ENCODE peak calls at places on chromosomes 16 and 17, in seven cellular contexts. X is BJ; U is heart left ventricle; S is Calu3; P is GM12892; R is CD4-positive, CD25-positive, alpha-beta regulatory T cell; E is cardiac muscle cell. Q is an unnamed sample.

GRCh38 chr17:1577186-1577585 is 14.6 kb upstream of the PITPNA start:
- DNase-seq in X (peak), U (peak), S (peak), P (no peak), R (no peak), E (no peak), Q (peak)

GRCh38 chr16:27772093-27772820 is 222.3 kb downstream of the KATNIP start:
- DNase-seq in X (no peak), U (no peak), S (no peak), P (no peak), R (no peak), E (no peak), Q (no peak)

GRCh38 chr16:19424478-19424877 is 6.8 kb downstream of the TMC5 start:
- DNase-seq in X (no peak), U (no peak), S (no peak), P (no peak), R (no peak), E (no peak), Q (no peak)

GRCh38 chr16:88651276-88651988 is 579 bp upstream of the CYBA start:
- DNase-seq in X (no peak), U (peak), S (peak), P (peak), R (peak), E (no peak), Q (peak)

GRCh38 chr16:79429276-79430128 is 171.0 kb downstream of the MAF start:
- DNase-seq in X (no peak), U (no peak), S (no peak), P (no peak), R (no peak), E (peak), Q (no peak)

GRCh38 chr17:44083250-44083849 is 12.8 kb downstream of the G6PC3 start:
- DNase-seq in X (no peak), U (no peak), S (peak), P (no peak), R (no peak), E (no peak), Q (peak)

GRCh38 chr16:31458835-31459721 is at the start of gene ARMC5:
- DNase-seq in X (peak), U (peak), S (peak), P (peak), R (peak), E (peak), Q (peak)

GRCh38 chr17:19647697-19648474 is 665 bp upstream of the ALDH3A2 start:
- DNase-seq in X (no peak), U (peak), S (peak), P (peak), R (no peak), E (peak), Q (peak)

GRCh38 chr16:3950343-3951193 is 70.1 kb upstream of the CREBBP start:
- DNase-seq in X (peak), U (peak), S (peak), P (no peak), R (no peak), E (no peak), Q (peak)

GRCh38 chr17:1111599-1112443 is 68.0 kb downstream of the ABR start:
- DNase-seq in X (no peak), U (peak), S (peak), P (no peak), R (no peak), E (no peak), Q (no peak)

GRCh38 chr16:70495425-70496182 is 27.8 kb downstream of the COG4 start:
- DNase-seq in X (no peak), U (no peak), S (no peak), P (no peak), R (no peak), E (no peak), Q (no peak)

GRCh38 chr16:85457366-85457765 is 155.8 kb upstream of the GSE1 start:
- DNase-seq in X (no peak), U (no peak), S (no peak), P (no peak), R (no peak), E (no peak), Q (no peak)

GRCh38 chr16:29651950-29652349 is 11.1 kb upstream of the SPN start:
- DNase-seq in X (no peak), U (no peak), S (no peak), P (no peak), R (no peak), E (no peak), Q (no peak)

GRCh38 chr16:83953796-83954576 is 946 bp downstream of the OSGIN1 start:
- DNase-seq in X (no peak), U (no peak), S (peak), P (no peak), R (no peak), E (peak), Q (peak)

GRCh38 chr17:4365628-4366311 is 705 bp downstream of the UBE2G1 start:
- DNase-seq in X (no peak), U (peak), S (no peak), P (no peak), R (peak), E (peak), Q (no peak)

GRCh38 chr16:28035866-28036393 is 27.6 kb downstream of the GSG1L start:
- DNase-seq in X (no peak), U (no peak), S (no peak), P (no peak), R (no peak), E (no peak), Q (no peak)

GRCh38 chr17:81966343-81967243 is 5.6 kb upstream of the NOTUM start:
- DNase-seq in X (no peak), U (peak), S (no peak), P (no peak), R (no peak), E (peak), Q (no peak)

GRCh38 chr17:7969434-7969833 is 33.0 kb upstream of the GUCY2D start:
- DNase-seq in X (no peak), U (no peak), S (no peak), P (no peak), R (no peak), E (no peak), Q (no peak)

GRCh38 chr17:43720311-43721060 is 38.1 kb downstream of the SOST start:
- DNase-seq in X (no peak), U (peak), S (peak), P (peak), R (peak), E (peak), Q (peak)

GRCh38 chr16:76583995-76584394 is 306.8 kb downstream of the CNTNAP4 start:
- DNase-seq in X (no peak), U (no peak), S (no peak), P (no peak), R (no peak), E (no peak), Q (no peak)

GRCh38 chr16:71460246-71460645 is 1.8 kb downstream of the ZNF23 start:
- DNase-seq in X (peak), U (no peak), S (no peak), P (no peak), R (no peak), E (no peak), Q (no peak)

GRCh38 chr16:66619534-66620418 is 15.3 kb downstream of the CMTM3 start:
- DNase-seq in X (peak), U (no peak), S (no peak), P (no peak), R (no peak), E (peak), Q (no peak)

GRCh38 chr17:752620-753219 is 656 bp upstream of the GEMIN4 start:
- DNase-seq in X (no peak), U (peak), S (no peak), P (peak), R (no peak), E (no peak), Q (peak)

GRCh38 chr16:75251280-75252048 is at the start of gene BCAR1:
- DNase-seq in X (peak), U (peak), S (peak), P (peak), R (no peak), E (peak), Q (peak)

GRCh38 chr16:78196527-78196926 is 97.1 kb downstream of the WWOX start:
- DNase-seq in X (no peak), U (no peak), S (no peak), P (no peak), R (no peak), E (no peak), Q (no peak)

GRCh38 chr16:8241408-8241807 is 348.9 kb downstream of the TMEM114 start:
- DNase-seq in X (no peak), U (no peak), S (no peak), P (no peak), R (no peak), E (no peak), Q (no peak)

GRCh38 chr16:82761236-82761635 is 134.5 kb downstream of the CDH13 start:
- DNase-seq in X (no peak), U (peak), S (no peak), P (no peak), R (no peak), E (peak), Q (peak)

GRCh38 chr16:56743840-56744239 is 13.9 kb downstream of the NUP93 start:
- DNase-seq in X (no peak), U (peak), S (no peak), P (no peak), R (no peak), E (peak), Q (peak)

GRCh38 chr16:31712064-31712540 is 161.5 kb upstream of the ZNF267 start:
- DNase-seq in X (no peak), U (no peak), S (no peak), P (no peak), R (no peak), E (no peak), Q (no peak)

GRCh38 chr16:87615621-87616041 is 13.3 kb downstream of the JPH3 start:
- DNase-seq in X (no peak), U (no peak), S (no peak), P (no peak), R (no peak), E (no peak), Q (no peak)

GRCh38 chr17:40086150-40087044 is 14.0 kb downstream of the NR1D1 start:
- DNase-seq in X (no peak), U (no peak), S (peak), P (peak), R (peak), E (peak), Q (no peak)

Q was measured in dermis microvascular lymphatic vessel endothelial cell.